ENCODE peak calls at places on chromosomes 5 and 9, in nine cellular contexts. V, G, D, R, U, F, M, X and Y are unnamed samples.

GRCh38 chr5:7396169-7397004 is 449 bp downstream of the ADCY2 start:
- DNase-seq in U (no peak), G (no peak), R (no peak), F (no peak), X (no peak), M (no peak), V (no peak), D (no peak), Y (no peak)

GRCh38 chr9:129023036-129023907 is 4.9 kb downstream of the SH3GLB2 start:
- DNase-seq in M (no peak), X (peak), V (peak), D (peak), G (no peak), F (no peak), R (peak), U (no peak), Y (no peak)

GRCh38 chr5:24145806-24146205 is 499.0 kb downstream of the CDH10 start:
- DNase-seq in X (no peak), U (no peak), M (no peak), G (no peak), R (no peak), D (no peak), F (no peak), V (no peak), Y (no peak)

GRCh38 chr5:95385334-95385733 is 5.8 kb upstream of the FAM81B start:
- DNase-seq in F (no peak), X (no peak), R (no peak), G (no peak), D (peak), M (no peak), U (no peak), V (no peak), Y (no peak)

GRCh38 chr9:37329576-37329975 is 92.9 kb upstream of the GRHPR start:
- DNase-seq in R (peak), M (no peak), U (peak), X (peak), V (peak), F (no peak), D (peak), G (no peak), Y (no peak)

GRCh38 chr9:23587433-23587832 is 238.6 kb downstream of the ELAVL2 start:
- DNase-seq in D (no peak), M (peak), X (peak), G (no peak), F (no peak), R (no peak), U (no peak), V (peak), Y (no peak)

GRCh38 chr9:35852876-35853865 is 17.0 kb downstream of the OR13J1 start:
- DNase-seq in G (no peak), X (no peak), M (no peak), V (no peak), R (no peak), F (no peak), D (no peak), U (no peak), Y (no peak)

GRCh38 chr5:39475055-39475454 is 50.3 kb upstream of the DAB2 start:
- DNase-seq in D (no peak), X (no peak), V (no peak), U (no peak), G (no peak), F (no peak), M (no peak), R (no peak), Y (no peak)

GRCh38 chr9:127575875-127576778 is 36.0 kb upstream of the STXBP1 start:
- DNase-seq in R (no peak), M (no peak), D (no peak), U (no peak), V (no peak), F (no peak), G (no peak), X (no peak), Y (no peak)

GRCh38 chr9:34458967-34459355 is 356 bp downstream of the DNAI1 start:
- DNase-seq in X (no peak), D (no peak), V (no peak), U (no peak), G (no peak), M (no peak), R (no peak), F (no peak), Y (no peak)

GRCh38 chr9:20271107-20271506 is 351.2 kb downstream of the MLLT3 start:
- DNase-seq in R (no peak), M (no peak), G (no peak), V (no peak), U (no peak), F (no peak), X (no peak), D (no peak), Y (no peak)

GRCh38 chr5:172713809-172714490 is 57.0 kb downstream of the DUSP1 start:
- DNase-seq in U (no peak), R (no peak), M (no peak), F (no peak), D (no peak), G (no peak), X (no peak), V (no peak), Y (no peak)

GRCh38 chr5:6728011-6728794 is 15.0 kb downstream of the TENT4A start:
- DNase-seq in D (no peak), R (no peak), M (no peak), V (no peak), G (no peak), F (no peak), U (no peak), X (no peak), Y (no peak)

GRCh38 chr5:97266576-97266975 is 83.5 kb upstream of the RIOK2 start:
- DNase-seq in D (no peak), F (no peak), V (peak), X (no peak), M (peak), R (no peak), U (no peak), G (no peak), Y (no peak)